ENCODE peak calls at places on chromosomes 7 and 10, in six cellular contexts. A is fibroblast of mammary gland; D is lung; G is islet precursor cell; M is activated CD4-positive, CD25-positive, alpha-beta regulatory T cell; O is T-helper 1 cell. Y is an unnamed sample.
A peak's percentile ranks its signal among the peaks of the same experiment; 100 is the strongest.

GRCh38 chr7:15130666-15131541 is 228.4 kb upstream of the DGKB start:
- DNase-seq in M (no peak), D (no peak), O (no peak), G (no peak), A (peak; percentile 24), Y (peak; percentile 49)

GRCh38 chr10:43610636-43611035 is 4.4 kb downstream of the ZNF485 start:
- DNase-seq in D (no peak), G (no peak), O (no peak), M (no peak), A (peak; percentile 49), Y (peak; percentile 67)

GRCh38 chr10:114045071-114045737 is 1.5 kb downstream of the ADRB1 start:
- DNase-seq in G (peak; percentile 64), M (no peak), D (no peak), O (peak; percentile 30), A (no peak), Y (no peak)

GRCh38 chr10:17561131-17561530 is 56.0 kb downstream of the HACD1 start:
- DNase-seq in A (peak; percentile 16), O (no peak), M (no peak), G (no peak), D (no peak), Y (no peak)

GRCh38 chr7:70372768-70373241 is 759.1 kb upstream of the GALNT17 start:
- DNase-seq in D (no peak), O (no peak), M (no peak), G (no peak), A (no peak), Y (no peak)

GRCh38 chr7:107972075-107972482 is 30.9 kb downstream of the LAMB1 start:
- DNase-seq in D (peak; percentile 36), G (no peak), M (no peak), O (no peak), A (peak; percentile 100), Y (peak; percentile 64)

GRCh38 chr10:24884793-24885192 is 67.6 kb downstream of the PRTFDC1 start:
- DNase-seq in D (no peak), G (no peak), A (no peak), O (no peak), M (no peak), Y (no peak)

GRCh38 chr7:31492086-31492485 is 21.8 kb upstream of the ITPRID1 start:
- DNase-seq in A (no peak), G (no peak), O (no peak), D (no peak), M (no peak), Y (no peak)

GRCh38 chr7:70597071-70597470 is 534.9 kb upstream of the GALNT17 start:
- DNase-seq in A (no peak), D (no peak), M (no peak), G (no peak), O (no peak), Y (no peak)

GRCh38 chr10:132987671-132988571 is 45.6 kb upstream of the CFAP46 start:
- DNase-seq in D (no peak), A (peak; percentile 88), O (no peak), M (no peak), G (peak; percentile 69), Y (peak; percentile 96)

GRCh38 chr7:25541064-25541463 is 312.8 kb upstream of the NPVF start:
- DNase-seq in M (no peak), A (no peak), G (no peak), D (no peak), O (no peak), Y (no peak)

GRCh38 chr10:93383562-93383981 is 98.6 kb downstream of the MYOF start:
- DNase-seq in D (no peak), A (peak; percentile 95), G (no peak), O (no peak), M (no peak), Y (peak; percentile 100)

GRCh38 chr7:131602994-131603372 is 46.6 kb upstream of the PODXL start:
- DNase-seq in G (no peak), D (no peak), O (no peak), M (no peak), A (no peak), Y (no peak)

GRCh38 chr7:2635810-2636701 is 4.3 kb downstream of the TTYH3 start:
- DNase-seq in D (no peak), O (no peak), M (no peak), G (no peak), A (peak; percentile 73), Y (peak; percentile 82)

GRCh38 chr7:82704121-82704520 is 260.5 kb upstream of the CACNA2D1 start:
- DNase-seq in D (no peak), O (no peak), M (no peak), G (no peak), A (no peak), Y (no peak)

GRCh38 chr7:21256310-21256877 is 171.5 kb upstream of the SP4 start:
- DNase-seq in O (peak; percentile 43), D (no peak), G (no peak), A (peak; percentile 53), M (no peak), Y (peak; percentile 38)

GRCh38 chr10:60977161-60978128 is 33.5 kb upstream of the RHOBTB1 start:
- DNase-seq in A (no peak), O (no peak), G (no peak), D (no peak), M (no peak), Y (no peak)

GRCh38 chr10:14545827-14546226 is 215.1 kb upstream of the FRMD4A start:
- DNase-seq in D (no peak), G (no peak), A (peak; percentile 60), O (no peak), M (no peak), Y (peak; percentile 83)

GRCh38 chr7:111090834-111091233 is at the start of gene LRRN3:
- DNase-seq in M (no peak), D (no peak), A (peak; percentile 52), G (peak; percentile 52), O (peak; percentile 78), Y (peak; percentile 75)

GRCh38 chr7:151808296-151809155 is 68.4 kb downstream of the PRKAG2 start:
- DNase-seq in D (no peak), O (no peak), G (no peak), M (no peak), A (no peak), Y (peak; percentile 25)

GRCh38 chr10:70589762-70590662 is 12.5 kb downstream of the PRF1 start:
- DNase-seq in M (no peak), D (no peak), O (no peak), A (peak; percentile 77), G (no peak), Y (peak; percentile 13)

GRCh38 chr7:108051449-108051848 is 48.5 kb upstream of the LAMB1 start:
- DNase-seq in O (no peak), D (no peak), M (no peak), A (no peak), G (no peak), Y (peak; percentile 28)

GRCh38 chr7:157271991-157272324 is 64.8 kb upstream of the DNAJB6 start:
- DNase-seq in M (no peak), A (peak; percentile 100), O (no peak), D (peak; percentile 55), G (peak; percentile 71), Y (peak; percentile 99)

GRCh38 chr7:4091767-4092166 is 590.3 kb upstream of the FOXK1 start:
- DNase-seq in O (no peak), M (no peak), A (no peak), D (no peak), G (no peak), Y (no peak)

GRCh38 chr10:107548301-107548700 is 383.8 kb upstream of the SORCS1 start:
- DNase-seq in O (no peak), A (peak; percentile 10), M (no peak), G (peak; percentile 68), D (no peak), Y (peak; percentile 25)

GRCh38 chr7:41047789-41048191 is 655.1 kb downstream of the INHBA start:
- DNase-seq in A (peak; percentile 87), G (no peak), O (no peak), M (no peak), D (no peak), Y (peak; percentile 87)

GRCh38 chr10:11180228-11180627 is 162.6 kb downstream of the CELF2 start:
- DNase-seq in G (no peak), A (no peak), M (peak; percentile 14), O (peak; percentile 90), D (no peak), Y (no peak)

GRCh38 chr7:115910541-115911164 is 119.9 kb downstream of the TFEC start:
- DNase-seq in D (no peak), A (peak; percentile 38), O (no peak), M (no peak), G (no peak), Y (peak; percentile 38)

GRCh38 chr10:122263971-122264370 is 7.1 kb upstream of the BTBD16 start:
- DNase-seq in M (no peak), G (no peak), D (no peak), O (no peak), A (peak; percentile 75), Y (peak; percentile 97)

GRCh38 chr10:48343871-48344598 is 37.6 kb downstream of the MAPK8 start:
- DNase-seq in O (no peak), D (no peak), A (peak; percentile 5), M (no peak), G (no peak), Y (peak; percentile 60)

GRCh38 chr7:71775648-71776047 is 636.5 kb downstream of the CALN1 start:
- DNase-seq in O (no peak), G (no peak), M (no peak), A (peak; percentile 42), D (no peak), Y (no peak)

GRCh38 chr7:150375662-150376521 is 3.2 kb upstream of the ZNF775 start:
- DNase-seq in G (no peak), D (no peak), A (no peak), O (peak; percentile 35), M (no peak), Y (no peak)

GRCh38 chr7:3056713-3057388 is 13.2 kb upstream of the CARD11 start:
- DNase-seq in G (no peak), D (no peak), M (no peak), O (no peak), A (no peak), Y (no peak)

GRCh38 chr10:132394936-132395703 is 1.9 kb upstream of the PWWP2B start:
- DNase-seq in O (no peak), M (no peak), A (no peak), D (peak; percentile 29), G (no peak), Y (no peak)

Y was measured in EH.